ENCODE peak calls at places on chromosome 10, in eight cellular contexts. R is RCC 7860; G is activated CD8-positive, alpha-beta memory T cell treated with anti-CD3 and anti-CD28 coated beads for 48 hours; F is A549; T is stimulated activated CD4-positive, alpha-beta T cell treated with anti-CD3 and anti-CD28 coated beads, Interleukin-1b, Interleukin-23, amount 100 ng/mL, for 1 hour; X is HT-29; L is adipocyte; J is CD8-positive, alpha-beta T cell. A is an unnamed sample.

GRCh38 chr10:5961405-5962100 is 15.8 kb downstream of the IL15RA start:
- DNase-seq in G (no peak), R (no peak), T (no peak), X (no peak), J (no peak), F (no peak), L (no peak), A (no peak)

GRCh38 chr10:130606001-130606405 is 469.8 kb downstream of the GLRX3 start:
- DNase-seq in R (no peak), J (no peak), X (no peak), T (no peak), F (no peak), L (no peak), G (no peak), A (no peak)

GRCh38 chr10:75399461-75400162 is 2.0 kb downstream of the ZNF503 start:
- DNase-seq in T (no peak), G (no peak), F (peak), X (peak), R (peak), L (peak), J (peak), A (no peak)

GRCh38 chr10:93680414-93681047 is 21.9 kb downstream of the FRA10AC1 start:
- DNase-seq in J (no peak), G (no peak), R (peak), F (peak), L (peak), T (no peak), X (peak), A (peak)

GRCh38 chr10:113132651-113133088 is 182.6 kb downstream of the TCF7L2 start:
- DNase-seq in J (no peak), G (no peak), L (peak), F (no peak), R (no peak), T (no peak), X (no peak), A (no peak)

GRCh38 chr10:86599729-86600128 is 54.6 kb upstream of the OPN4 start:
- DNase-seq in R (no peak), G (no peak), T (no peak), L (no peak), J (no peak), X (peak), F (no peak), A (no peak)

GRCh38 chr10:3777876-3778707 is 6.9 kb downstream of the KLF6 start:
- DNase-seq in J (no peak), F (no peak), X (peak), R (peak), L (no peak), T (no peak), G (no peak), A (no peak)

GRCh38 chr10:50513956-50514355 is 109.8 kb downstream of the SGMS1 start:
- DNase-seq in J (no peak), R (no peak), G (no peak), T (no peak), X (no peak), F (no peak), L (no peak), A (no peak)

GRCh38 chr10:91589015-91589655 is 43.7 kb downstream of the PPP1R3C start:
- DNase-seq in F (no peak), X (no peak), R (no peak), J (no peak), G (no peak), T (no peak), L (peak), A (no peak)

GRCh38 chr10:78004215-78005026 is 24.9 kb downstream of the POLR3A start:
- DNase-seq in L (no peak), G (no peak), J (no peak), F (no peak), T (no peak), R (no peak), X (no peak), A (no peak)

GRCh38 chr10:74976565-74976964 is 134.9 kb upstream of the SAMD8 start:
- DNase-seq in X (no peak), G (no peak), T (no peak), L (no peak), R (no peak), J (no peak), F (no peak), A (no peak)

GRCh38 chr10:100979821-100980272 is 7.5 kb downstream of the MRPL43 start:
- DNase-seq in L (no peak), R (no peak), X (no peak), G (no peak), F (no peak), T (no peak), J (no peak), A (no peak)

GRCh38 chr10:120783901-120784300 is 67.3 kb upstream of the WDR11 start:
- DNase-seq in J (no peak), T (no peak), F (no peak), X (no peak), L (no peak), G (no peak), R (no peak), A (no peak)

GRCh38 chr10:96646774-96647173 is 60.0 kb upstream of the TM9SF3 start:
- DNase-seq in L (no peak), T (no peak), F (no peak), J (no peak), X (no peak), G (no peak), R (no peak), A (no peak)

GRCh38 chr10:86443069-86443468 is 76.5 kb upstream of the GRID1 start:
- DNase-seq in T (no peak), J (no peak), F (no peak), L (peak), X (no peak), G (no peak), R (peak), A (no peak)

GRCh38 chr10:126561499-126562208 is 108.8 kb downstream of the C10orf90 start:
- DNase-seq in X (no peak), T (no peak), G (no peak), R (no peak), L (peak), J (no peak), F (no peak), A (no peak)

GRCh38 chr10:102579206-102579790 is 65.0 kb upstream of the TRIM8 start:
- DNase-seq in R (no peak), L (no peak), J (no peak), X (no peak), T (no peak), F (no peak), G (no peak), A (no peak)

GRCh38 chr10:6601224-6601805 is 21.2 kb upstream of the PRKCQ start:
- DNase-seq in F (no peak), T (no peak), X (no peak), G (no peak), J (no peak), L (no peak), R (no peak), A (no peak)

GRCh38 chr10:72980348-72980747 is 25.7 kb upstream of the PLA2G12B start:
- DNase-seq in R (no peak), F (no peak), T (no peak), X (no peak), G (no peak), L (no peak), J (no peak), A (no peak)

GRCh38 chr10:72822342-72822986 is 71.1 kb upstream of the OIT3 start:
- DNase-seq in G (no peak), J (no peak), R (no peak), X (no peak), F (no peak), L (no peak), T (no peak), A (no peak)

GRCh38 chr10:126387931-126388911 is at the start of gene ADAM12:
- DNase-seq in G (no peak), R (peak), F (peak), J (no peak), T (no peak), L (peak), X (no peak), A (no peak)

GRCh38 chr10:79349766-79350406 is 2.6 kb downstream of the PPIF start:
- DNase-seq in F (no peak), J (no peak), R (no peak), T (no peak), X (no peak), G (no peak), L (no peak), A (no peak)

GRCh38 chr10:121696854-121697253 is 98.6 kb upstream of the FGFR2 start:
- DNase-seq in L (no peak), T (no peak), R (no peak), F (peak), X (peak), G (peak), J (no peak), A (no peak)

GRCh38 chr10:106573106-106573505 is 591.4 kb downstream of the SORCS1 start:
- DNase-seq in X (no peak), J (no peak), T (no peak), L (peak), G (no peak), R (no peak), F (no peak), A (no peak)

GRCh38 chr10:63071145-63071544 is 62.0 kb upstream of the NRBF2 start:
- DNase-seq in R (no peak), L (no peak), T (no peak), G (no peak), X (no peak), J (no peak), F (no peak), A (no peak)

GRCh38 chr10:103822795-103823194 is 32.6 kb downstream of the SH3PXD2A start:
- DNase-seq in J (no peak), G (no peak), L (no peak), F (no peak), T (no peak), X (no peak), R (no peak), A (no peak)

GRCh38 chr10:50431791-50432190 is 180.5 kb upstream of the ASAH2 start:
- DNase-seq in X (no peak), F (no peak), G (no peak), R (no peak), J (no peak), L (peak), T (no peak), A (no peak)

GRCh38 chr10:35898722-35899485 is 256.8 kb upstream of the FZD8 start:
- DNase-seq in G (no peak), L (no peak), F (no peak), T (no peak), R (no peak), X (no peak), J (no peak), A (no peak)

GRCh38 chr10:91144961-91145360 is 75.5 kb upstream of the PCGF5 start:
- DNase-seq in X (no peak), G (no peak), F (no peak), R (no peak), T (no peak), L (no peak), J (no peak), A (no peak)

GRCh38 chr10:63465293-63466167 is at the start of gene JMJD1C:
- DNase-seq in J (peak), X (peak), F (peak), L (peak), G (peak), R (peak), T (peak), A (no peak)

GRCh38 chr10:44477021-44477420 is 92.1 kb upstream of the CXCL12 start:
- DNase-seq in R (no peak), X (no peak), T (no peak), F (no peak), G (no peak), L (peak), J (no peak), A (no peak)

GRCh38 chr10:132961-133898 is 2.0 kb upstream of the ZMYND11 start:
- DNase-seq in T (no peak), F (no peak), L (peak), R (peak), J (no peak), X (peak), G (no peak), A (no peak)